ENCODE peak calls at places on chromosomes 16 and 17, in nine cellular contexts. One of them, this sample, is unnamed.

GRCh38 chr16:24723663-24724062 is 5.8 kb upstream of the TNRC6A start:
- DNase-seq in GM13976: no peak
- DNase-seq in tibial artery: no peak
- DNase-seq in nephron progenitor cell: no peak
- DNase-seq in foreskin keratinocyte: no peak
- DNase-seq in CD4-positive, alpha-beta T cell: no peak
- DNase-seq in K562: no peak
- DNase-seq in heart left ventricle: no peak
- DNase-seq in A549: no peak
- DNase-seq in this sample: no peak

GRCh38 chr17:41186872-41187271 is 2.2 kb upstream of the KRTAP4-1 start:
- DNase-seq in GM13976: no peak
- DNase-seq in tibial artery: no peak
- DNase-seq in nephron progenitor cell: no peak
- DNase-seq in foreskin keratinocyte: no peak
- DNase-seq in CD4-positive, alpha-beta T cell: no peak
- DNase-seq in K562: no peak
- DNase-seq in heart left ventricle: no peak
- DNase-seq in A549: no peak
- DNase-seq in this sample: no peak

GRCh38 chr17:14737984-14738651 is 437.2 kb downstream of the HS3ST3B1 start:
- DNase-seq in GM13976: peak
- DNase-seq in tibial artery: peak
- DNase-seq in nephron progenitor cell: peak
- DNase-seq in foreskin keratinocyte: peak
- DNase-seq in CD4-positive, alpha-beta T cell: no peak
- DNase-seq in K562: peak
- DNase-seq in heart left ventricle: peak
- DNase-seq in A549: peak
- DNase-seq in this sample: peak

GRCh38 chr17:40799859-40800258 is at the start of gene KRT28:
- DNase-seq in GM13976: no peak
- DNase-seq in tibial artery: no peak
- DNase-seq in nephron progenitor cell: no peak
- DNase-seq in foreskin keratinocyte: no peak
- DNase-seq in CD4-positive, alpha-beta T cell: no peak
- DNase-seq in K562: no peak
- DNase-seq in heart left ventricle: no peak
- DNase-seq in A549: no peak
- DNase-seq in this sample: no peak

GRCh38 chr16:81544261-81544660 is 99.7 kb downstream of the CMIP start:
- DNase-seq in GM13976: no peak
- DNase-seq in tibial artery: no peak
- DNase-seq in nephron progenitor cell: no peak
- DNase-seq in foreskin keratinocyte: no peak
- DNase-seq in CD4-positive, alpha-beta T cell: no peak
- DNase-seq in K562: no peak
- DNase-seq in heart left ventricle: no peak
- DNase-seq in A549: no peak
- DNase-seq in this sample: no peak

GRCh38 chr17:80991645-80992076 is at the start of gene CHMP6:
- DNase-seq in GM13976: peak
- DNase-seq in tibial artery: peak
- DNase-seq in nephron progenitor cell: peak
- DNase-seq in foreskin keratinocyte: no peak
- DNase-seq in CD4-positive, alpha-beta T cell: peak
- DNase-seq in K562: peak
- DNase-seq in heart left ventricle: peak
- DNase-seq in A549: peak
- DNase-seq in this sample: peak

GRCh38 chr17:72387487-72387886 is 266.7 kb downstream of the SOX9 start:
- DNase-seq in GM13976: no peak
- DNase-seq in tibial artery: no peak
- DNase-seq in nephron progenitor cell: no peak
- DNase-seq in foreskin keratinocyte: peak
- DNase-seq in CD4-positive, alpha-beta T cell: no peak
- DNase-seq in K562: no peak
- DNase-seq in heart left ventricle: no peak
- DNase-seq in A549: peak
- DNase-seq in this sample: no peak

GRCh38 chr17:79028496-79029326 is 4.7 kb downstream of the C1QTNF1 start:
- DNase-seq in GM13976: peak
- DNase-seq in tibial artery: peak
- DNase-seq in nephron progenitor cell: no peak
- DNase-seq in foreskin keratinocyte: no peak
- DNase-seq in CD4-positive, alpha-beta T cell: no peak
- DNase-seq in K562: no peak
- DNase-seq in heart left ventricle: no peak
- DNase-seq in A549: no peak
- DNase-seq in this sample: no peak

GRCh38 chr17:61875285-61875684 is 12.0 kb upstream of the BRIP1 start:
- DNase-seq in GM13976: no peak
- DNase-seq in tibial artery: no peak
- DNase-seq in nephron progenitor cell: no peak
- DNase-seq in foreskin keratinocyte: no peak
- DNase-seq in CD4-positive, alpha-beta T cell: no peak
- DNase-seq in K562: no peak
- DNase-seq in heart left ventricle: no peak
- DNase-seq in A549: no peak
- DNase-seq in this sample: no peak

GRCh38 chr17:81403671-81404534 is 8.6 kb downstream of the BAHCC1 start:
- DNase-seq in GM13976: no peak
- DNase-seq in tibial artery: no peak
- DNase-seq in nephron progenitor cell: no peak
- DNase-seq in foreskin keratinocyte: no peak
- DNase-seq in CD4-positive, alpha-beta T cell: no peak
- DNase-seq in K562: no peak
- DNase-seq in heart left ventricle: no peak
- DNase-seq in A549: no peak
- DNase-seq in this sample: no peak

GRCh38 chr17:34114174-34114573 is 140.9 kb upstream of the CCL2 start:
- DNase-seq in GM13976: no peak
- DNase-seq in tibial artery: no peak
- DNase-seq in nephron progenitor cell: no peak
- DNase-seq in foreskin keratinocyte: no peak
- DNase-seq in CD4-positive, alpha-beta T cell: no peak
- DNase-seq in K562: no peak
- DNase-seq in heart left ventricle: no peak
- DNase-seq in A549: no peak
- DNase-seq in this sample: no peak

GRCh38 chr16:86025706-86026105 is 126.7 kb downstream of the IRF8 start:
- DNase-seq in GM13976: no peak
- DNase-seq in tibial artery: peak
- DNase-seq in nephron progenitor cell: no peak
- DNase-seq in foreskin keratinocyte: no peak
- DNase-seq in CD4-positive, alpha-beta T cell: no peak
- DNase-seq in K562: no peak
- DNase-seq in heart left ventricle: no peak
- DNase-seq in A549: no peak
- DNase-seq in this sample: no peak

GRCh38 chr17:61646482-61646881 is 55.5 kb upstream of the NACA2 start:
- DNase-seq in GM13976: no peak
- DNase-seq in tibial artery: no peak
- DNase-seq in nephron progenitor cell: no peak
- DNase-seq in foreskin keratinocyte: no peak
- DNase-seq in CD4-positive, alpha-beta T cell: no peak
- DNase-seq in K562: no peak
- DNase-seq in heart left ventricle: no peak
- DNase-seq in A549: no peak
- DNase-seq in this sample: no peak

GRCh38 chr17:19260958-19261357 is 23.8 kb downstream of the EPN2 start:
- DNase-seq in GM13976: no peak
- DNase-seq in tibial artery: no peak
- DNase-seq in nephron progenitor cell: no peak
- DNase-seq in foreskin keratinocyte: no peak
- DNase-seq in CD4-positive, alpha-beta T cell: no peak
- DNase-seq in K562: no peak
- DNase-seq in heart left ventricle: peak
- DNase-seq in A549: peak
- DNase-seq in this sample: no peak

GRCh38 chr16:10579965-10580918 is at the start of gene EMP2:
- DNase-seq in GM13976: peak
- DNase-seq in tibial artery: peak
- DNase-seq in nephron progenitor cell: peak
- DNase-seq in foreskin keratinocyte: no peak
- DNase-seq in CD4-positive, alpha-beta T cell: no peak
- DNase-seq in K562: peak
- DNase-seq in heart left ventricle: peak
- DNase-seq in A549: peak
- DNase-seq in this sample: peak

GRCh38 chr16:75660726-75661302 is 13.2 kb downstream of the TERF2IP start:
- DNase-seq in GM13976: no peak
- DNase-seq in tibial artery: no peak
- DNase-seq in nephron progenitor cell: no peak
- DNase-seq in foreskin keratinocyte: no peak
- DNase-seq in CD4-positive, alpha-beta T cell: no peak
- DNase-seq in K562: no peak
- DNase-seq in heart left ventricle: no peak
- DNase-seq in A549: no peak
- DNase-seq in this sample: no peak

GRCh38 chr16:58999751-59000150 is 265.6 kb upstream of the GOT2 start:
- DNase-seq in GM13976: no peak
- DNase-seq in tibial artery: no peak
- DNase-seq in nephron progenitor cell: no peak
- DNase-seq in foreskin keratinocyte: no peak
- DNase-seq in CD4-positive, alpha-beta T cell: no peak
- DNase-seq in K562: no peak
- DNase-seq in heart left ventricle: no peak
- DNase-seq in A549: no peak
- DNase-seq in this sample: no peak

GRCh38 chr17:78933025-78933958 is 8.1 kb upstream of the TIMP2 start:
- DNase-seq in GM13976: peak
- DNase-seq in tibial artery: peak
- DNase-seq in nephron progenitor cell: no peak
- DNase-seq in foreskin keratinocyte: peak
- DNase-seq in CD4-positive, alpha-beta T cell: peak
- DNase-seq in K562: no peak
- DNase-seq in heart left ventricle: peak
- DNase-seq in A549: peak
- DNase-seq in this sample: peak

GRCh38 chr17:55632236-55632635 is 90.4 kb downstream of the TMEM100 start:
- DNase-seq in GM13976: no peak
- DNase-seq in tibial artery: no peak
- DNase-seq in nephron progenitor cell: no peak
- DNase-seq in foreskin keratinocyte: no peak
- DNase-seq in CD4-positive, alpha-beta T cell: no peak
- DNase-seq in K562: no peak
- DNase-seq in heart left ventricle: no peak
- DNase-seq in A549: no peak
- DNase-seq in this sample: no peak

GRCh38 chr17:78315355-78316114 is 44.3 kb downstream of the SOCS3 start:
- DNase-seq in GM13976: peak
- DNase-seq in tibial artery: peak
- DNase-seq in nephron progenitor cell: no peak
- DNase-seq in foreskin keratinocyte: peak
- DNase-seq in CD4-positive, alpha-beta T cell: peak
- DNase-seq in K562: peak
- DNase-seq in heart left ventricle: peak
- DNase-seq in A549: peak
- DNase-seq in this sample: peak

GRCh38 chr16:81723098-81723723 is 55.9 kb upstream of the PLCG2 start:
- DNase-seq in GM13976: peak
- DNase-seq in tibial artery: no peak
- DNase-seq in nephron progenitor cell: peak
- DNase-seq in foreskin keratinocyte: no peak
- DNase-seq in CD4-positive, alpha-beta T cell: peak
- DNase-seq in K562: peak
- DNase-seq in heart left ventricle: no peak
- DNase-seq in A549: peak
- DNase-seq in this sample: peak

GRCh38 chr16:85385463-85386331 is 227.4 kb upstream of the GSE1 start:
- DNase-seq in GM13976: no peak
- DNase-seq in tibial artery: no peak
- DNase-seq in nephron progenitor cell: peak
- DNase-seq in foreskin keratinocyte: no peak
- DNase-seq in CD4-positive, alpha-beta T cell: no peak
- DNase-seq in K562: no peak
- DNase-seq in heart left ventricle: peak
- DNase-seq in A549: no peak
- DNase-seq in this sample: no peak

GRCh38 chr16:10009691-10010090 is 172.5 kb downstream of the GRIN2A start:
- DNase-seq in GM13976: no peak
- DNase-seq in tibial artery: no peak
- DNase-seq in nephron progenitor cell: no peak
- DNase-seq in foreskin keratinocyte: no peak
- DNase-seq in CD4-positive, alpha-beta T cell: no peak
- DNase-seq in K562: no peak
- DNase-seq in heart left ventricle: no peak
- DNase-seq in A549: no peak
- DNase-seq in this sample: no peak

GRCh38 chr17:65941500-65941899 is 250.4 kb downstream of the CEP112 start:
- DNase-seq in GM13976: no peak
- DNase-seq in tibial artery: no peak
- DNase-seq in nephron progenitor cell: no peak
- DNase-seq in foreskin keratinocyte: no peak
- DNase-seq in CD4-positive, alpha-beta T cell: no peak
- DNase-seq in K562: no peak
- DNase-seq in heart left ventricle: no peak
- DNase-seq in A549: no peak
- DNase-seq in this sample: no peak
- TF ChIP-seq CTCF in GM13976: no peak
- TF ChIP-seq CTCF in tibial artery: no peak
- TF ChIP-seq CTCF in nephron progenitor cell: no peak
- TF ChIP-seq CTCF in foreskin keratinocyte: no peak
- TF ChIP-seq CTCF in CD4-positive, alpha-beta T cell: no peak
- TF ChIP-seq CTCF in K562: no peak
- TF ChIP-seq CTCF in heart left ventricle: no peak
- TF ChIP-seq CTCF in A549: no peak
- TF ChIP-seq CTCF in this sample: no peak

GRCh38 chr17:1647802-1648581 is 1.7 kb downstream of the RILP start:
- DNase-seq in GM13976: no peak
- DNase-seq in tibial artery: no peak
- DNase-seq in nephron progenitor cell: no peak
- DNase-seq in foreskin keratinocyte: no peak
- DNase-seq in CD4-positive, alpha-beta T cell: no peak
- DNase-seq in K562: no peak
- DNase-seq in heart left ventricle: peak
- DNase-seq in A549: peak
- DNase-seq in this sample: no peak
- TF ChIP-seq CTCF in GM13976: no peak
- TF ChIP-seq CTCF in tibial artery: no peak
- TF ChIP-seq CTCF in nephron progenitor cell: no peak
- TF ChIP-seq CTCF in foreskin keratinocyte: no peak
- TF ChIP-seq CTCF in CD4-positive, alpha-beta T cell: no peak
- TF ChIP-seq CTCF in K562: peak
- TF ChIP-seq CTCF in heart left ventricle: no peak
- TF ChIP-seq CTCF in A549: no peak
- TF ChIP-seq CTCF in this sample: no peak

GRCh38 chr17:36149296-36149820 is 27.1 kb downstream of the TBC1D3B start:
- DNase-seq in GM13976: no peak
- DNase-seq in tibial artery: peak
- DNase-seq in nephron progenitor cell: no peak
- DNase-seq in foreskin keratinocyte: no peak
- DNase-seq in CD4-positive, alpha-beta T cell: no peak
- DNase-seq in K562: peak
- DNase-seq in heart left ventricle: peak
- DNase-seq in A549: peak
- DNase-seq in this sample: no peak
- TF ChIP-seq CTCF in GM13976: no peak
- TF ChIP-seq CTCF in tibial artery: no peak
- TF ChIP-seq CTCF in nephron progenitor cell: no peak
- TF ChIP-seq CTCF in foreskin keratinocyte: no peak
- TF ChIP-seq CTCF in CD4-positive, alpha-beta T cell: peak
- TF ChIP-seq CTCF in K562: no peak
- TF ChIP-seq CTCF in heart left ventricle: no peak
- TF ChIP-seq CTCF in A549: no peak
- TF ChIP-seq CTCF in this sample: no peak

GRCh38 chr17:60586288-60586974 is 13.6 kb upstream of the PPM1D start:
- DNase-seq in GM13976: no peak
- DNase-seq in tibial artery: no peak
- DNase-seq in nephron progenitor cell: peak
- DNase-seq in foreskin keratinocyte: no peak
- DNase-seq in CD4-positive, alpha-beta T cell: no peak
- DNase-seq in K562: no peak
- DNase-seq in heart left ventricle: no peak
- DNase-seq in A549: peak
- DNase-seq in this sample: no peak
- TF ChIP-seq CTCF in GM13976: peak
- TF ChIP-seq CTCF in tibial artery: no peak
- TF ChIP-seq CTCF in nephron progenitor cell: peak
- TF ChIP-seq CTCF in foreskin keratinocyte: peak
- TF ChIP-seq CTCF in CD4-positive, alpha-beta T cell: no peak
- TF ChIP-seq CTCF in K562: peak
- TF ChIP-seq CTCF in heart left ventricle: no peak
- TF ChIP-seq CTCF in A549: peak
- TF ChIP-seq CTCF in this sample: peak

This sample was measured in Calu3.